ENCODE peak calls at places on chromosomes 3 and 15, in seven cellular contexts. One of them, this sample, is unnamed.

GRCh38 chr15:68376447-68377060 is 55.4 kb downstream of the ITGA11 start:
- DNase-seq in mesendoderm: no peak
- DNase-seq in NCI-H82: no peak
- DNase-seq in fibroblast of pulmonary artery: no peak
- DNase-seq in HepG2: no peak
- DNase-seq in AG04450: no peak
- DNase-seq in memory B cell: peak; percentile 5
- DNase-seq in this sample: no peak

GRCh38 chr15:80934761-80935221 is 54.8 kb downstream of the MESD start:
- DNase-seq in mesendoderm: peak; percentile 97
- DNase-seq in NCI-H82: no peak
- DNase-seq in fibroblast of pulmonary artery: peak; percentile 78
- DNase-seq in HepG2: no peak
- DNase-seq in AG04450: no peak
- DNase-seq in memory B cell: no peak
- DNase-seq in this sample: peak; percentile 64

GRCh38 chr3:120497318-120497717 is 46.5 kb upstream of the FSTL1 start:
- DNase-seq in mesendoderm: no peak
- DNase-seq in NCI-H82: no peak
- DNase-seq in fibroblast of pulmonary artery: peak; percentile 93
- DNase-seq in HepG2: no peak
- DNase-seq in AG04450: peak; percentile 78
- DNase-seq in memory B cell: no peak
- DNase-seq in this sample: no peak

GRCh38 chr3:129560931-129561594 is 18.1 kb downstream of the H1-8 start:
- DNase-seq in mesendoderm: no peak
- DNase-seq in NCI-H82: peak; percentile 57
- DNase-seq in fibroblast of pulmonary artery: peak; percentile 85
- DNase-seq in HepG2: no peak
- DNase-seq in AG04450: peak; percentile 36
- DNase-seq in memory B cell: no peak
- DNase-seq in this sample: peak; percentile 48

GRCh38 chr3:70849911-70850699 is 537.7 kb upstream of the MDFIC2 start:
- DNase-seq in mesendoderm: peak; percentile 82
- DNase-seq in NCI-H82: no peak
- DNase-seq in fibroblast of pulmonary artery: peak; percentile 95
- DNase-seq in HepG2: no peak
- DNase-seq in AG04450: peak; percentile 75
- DNase-seq in memory B cell: no peak
- DNase-seq in this sample: no peak

GRCh38 chr3:134325722-134326121 is 48.5 kb downstream of the AMOTL2 start:
- DNase-seq in mesendoderm: no peak
- DNase-seq in NCI-H82: no peak
- DNase-seq in fibroblast of pulmonary artery: no peak
- DNase-seq in HepG2: no peak
- DNase-seq in AG04450: no peak
- DNase-seq in memory B cell: no peak
- DNase-seq in this sample: no peak

GRCh38 chr15:66097151-66098018 is 156.2 kb downstream of the MEGF11 start:
- DNase-seq in mesendoderm: no peak
- DNase-seq in NCI-H82: peak; percentile 30
- DNase-seq in fibroblast of pulmonary artery: no peak
- DNase-seq in HepG2: no peak
- DNase-seq in AG04450: no peak
- DNase-seq in memory B cell: no peak
- DNase-seq in this sample: no peak

GRCh38 chr3:4551826-4552442 is 58.8 kb downstream of the ITPR1 start:
- DNase-seq in mesendoderm: no peak
- DNase-seq in NCI-H82: peak; percentile 8
- DNase-seq in fibroblast of pulmonary artery: no peak
- DNase-seq in HepG2: no peak
- DNase-seq in AG04450: no peak
- DNase-seq in memory B cell: no peak
- DNase-seq in this sample: no peak

GRCh38 chr3:42799376-42799775 is 4.9 kb downstream of the HIGD1A start:
- DNase-seq in mesendoderm: no peak
- DNase-seq in NCI-H82: no peak
- DNase-seq in fibroblast of pulmonary artery: no peak
- DNase-seq in HepG2: no peak
- DNase-seq in AG04450: no peak
- DNase-seq in memory B cell: no peak
- DNase-seq in this sample: no peak